ENCODE peak calls at places on chromosome 21, in seven cellular contexts. R is dorsolateral prefrontal cortex, K is fibroblast of lung, I is GM13977, Q is epithelial cell of esophagus, N is lower lobe of right lung, W is endothelial cell. B is an unnamed sample.

GRCh38 chr21:14900058-14900457 is 164.7 kb downstream of the NRIP1 start:
- DNase-seq in R (no peak), K (peak; percentile 81), I (no peak), Q (peak; percentile 57), N (no peak), W (no peak), B (no peak)

GRCh38 chr21:46060596-46061061 is 37.3 kb upstream of the COL6A2 start:
- DNase-seq in R (peak; percentile 21), K (peak; percentile 100), I (no peak), Q (no peak), N (peak; percentile 49), W (no peak), B (peak; percentile 94)

GRCh38 chr21:16588433-16588860 is 858.7 kb downstream of the USP25 start:
- DNase-seq in R (peak; percentile 90), K (peak; percentile 92), I (no peak), Q (peak; percentile 93), N (peak; percentile 48), W (peak; percentile 46), B (peak; percentile 89)

GRCh38 chr21:34205811-34206635 is 132.6 kb downstream of the MRPS6 start:
- DNase-seq in R (no peak), K (no peak), I (peak; percentile 49), Q (no peak), N (no peak), W (no peak), B (no peak)

GRCh38 chr21:27480841-27481261 is 514.0 kb upstream of the ADAMTS5 start:
- DNase-seq in R (no peak), K (peak; percentile 58), I (no peak), Q (peak; percentile 75), N (no peak), W (no peak), B (no peak)

GRCh38 chr21:23384679-23385078 is 2222.6 kb downstream of the MRPL39 start:
- DNase-seq in R (no peak), K (no peak), I (no peak), Q (no peak), N (no peak), W (peak; percentile 63), B (no peak)

GRCh38 chr21:46151261-46151988 is 4.0 kb downstream of the FTCD start:
- DNase-seq in R (peak; percentile 24), K (no peak), I (no peak), Q (no peak), N (peak; percentile 47), W (no peak), B (peak; percentile 84)

GRCh38 chr21:9755611-9756010 is 765.8 kb upstream of the TPTE start:
- DNase-seq in R (no peak), K (no peak), I (no peak), Q (no peak), N (no peak), W (no peak), B (peak; percentile 80)

GRCh38 chr21:15063821-15064575 is 802 bp downstream of the NRIP1 start:
- DNase-seq in R (peak; percentile 27), K (peak; percentile 49), I (no peak), Q (peak; percentile 37), N (peak; percentile 70), W (peak; percentile 59), B (peak; percentile 86)

GRCh38 chr21:27406297-27407009 is 439.6 kb upstream of the ADAMTS5 start:
- DNase-seq in R (no peak), K (peak; percentile 24), I (no peak), Q (no peak), N (no peak), W (no peak), B (no peak)

GRCh38 chr21:39033878-39034589 is 149.2 kb downstream of the PSMG1 start:
- DNase-seq in R (no peak), K (no peak), I (no peak), Q (peak; percentile 62), N (peak; percentile 82), W (no peak), B (no peak)

DNA sequence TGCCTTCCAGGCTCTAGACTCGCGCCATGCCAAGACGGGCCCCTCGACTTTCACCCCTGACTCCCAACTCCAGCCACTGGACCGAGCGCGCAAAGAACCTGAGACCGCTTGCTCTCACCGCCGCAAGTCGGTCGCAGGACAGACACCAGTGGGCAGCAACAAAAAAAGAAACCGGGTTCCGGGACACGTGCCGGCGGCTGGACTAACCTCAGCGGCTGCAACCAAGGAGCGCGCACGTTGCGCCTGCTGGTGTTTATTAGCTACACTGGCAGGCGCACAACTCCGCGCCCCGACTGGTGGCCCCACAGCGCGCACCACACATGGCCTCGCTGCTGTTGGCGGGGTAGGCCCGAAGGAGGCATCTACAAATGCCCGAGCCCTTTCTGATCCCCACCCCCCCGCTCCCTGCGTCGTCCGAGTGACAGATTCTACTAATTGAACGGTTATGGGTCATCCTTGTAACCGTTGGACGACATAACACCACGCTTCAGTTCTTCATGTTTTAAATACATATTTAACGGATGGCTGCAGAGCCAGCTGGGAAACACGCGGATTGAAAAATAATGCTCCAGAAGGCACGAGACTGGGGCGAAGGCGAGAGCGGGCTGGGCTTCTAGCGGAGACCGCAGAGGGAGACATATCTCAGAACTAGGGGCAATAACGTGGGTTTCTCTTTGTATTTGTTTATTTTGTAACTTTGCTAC is 2.0 kb upstream of the OLIG2 start:
- DNase-seq in R (no peak), K (no peak), I (peak; percentile 28), Q (no peak), N (no peak), W (no peak), B (no peak)
- TF ChIP-seq CTCF in R (no peak), K (no peak), I (no peak), Q (no peak), N (no peak), W (no peak), B (no peak)

GRCh38 chr21:37658994-37659458 is 257.2 kb downstream of the KCNJ6 start:
- DNase-seq in R (no peak), K (peak; percentile 79), I (no peak), Q (peak; percentile 93), N (no peak), W (no peak), B (no peak)
- TF ChIP-seq CTCF in R (no peak), K (peak; percentile 29), I (no peak), Q (peak; percentile 52), N (peak; percentile 16), W (no peak), B (peak; percentile 52)

GRCh38 chr21:31501921-31502320 is 157.6 kb upstream of the SOD1 start:
- DNase-seq in R (no peak), K (no peak), I (no peak), Q (peak; percentile 79), N (no peak), W (no peak), B (no peak)

GRCh38 chr21:31500976-31501375 is 156.9 kb upstream of the TIAM1 start:
- DNase-seq in R (no peak), K (no peak), I (no peak), Q (no peak), N (no peak), W (no peak), B (no peak)

GRCh38 chr21:31497939-31498338 is 153.9 kb upstream of the TIAM1 start:
- DNase-seq in R (no peak), K (no peak), I (no peak), Q (no peak), N (no peak), W (no peak), B (no peak)

GRCh38 chr21:31500071-31500470 is 156.0 kb upstream of the TIAM1 start:
- DNase-seq in R (no peak), K (no peak), I (no peak), Q (no peak), N (no peak), W (no peak), B (no peak)

GRCh38 chr21:31498985-31499384 is 154.9 kb upstream of the TIAM1 start:
- DNase-seq in R (no peak), K (no peak), I (no peak), Q (no peak), N (no peak), W (no peak), B (no peak)
- TF ChIP-seq CTCF in R (no peak), K (no peak), I (no peak), Q (peak; percentile 30), N (no peak), W (no peak), B (peak; percentile 19)

GRCh38 chr21:22120616-22121266 is 1122.5 kb downstream of the NCAM2 start:
- DNase-seq in R (no peak), K (no peak), I (no peak), Q (no peak), N (no peak), W (no peak), B (no peak)
- TF ChIP-seq CTCF in R (no peak), K (peak; percentile 39), I (no peak), Q (no peak), N (no peak), W (peak; percentile 46), B (peak; percentile 57)

DNA sequence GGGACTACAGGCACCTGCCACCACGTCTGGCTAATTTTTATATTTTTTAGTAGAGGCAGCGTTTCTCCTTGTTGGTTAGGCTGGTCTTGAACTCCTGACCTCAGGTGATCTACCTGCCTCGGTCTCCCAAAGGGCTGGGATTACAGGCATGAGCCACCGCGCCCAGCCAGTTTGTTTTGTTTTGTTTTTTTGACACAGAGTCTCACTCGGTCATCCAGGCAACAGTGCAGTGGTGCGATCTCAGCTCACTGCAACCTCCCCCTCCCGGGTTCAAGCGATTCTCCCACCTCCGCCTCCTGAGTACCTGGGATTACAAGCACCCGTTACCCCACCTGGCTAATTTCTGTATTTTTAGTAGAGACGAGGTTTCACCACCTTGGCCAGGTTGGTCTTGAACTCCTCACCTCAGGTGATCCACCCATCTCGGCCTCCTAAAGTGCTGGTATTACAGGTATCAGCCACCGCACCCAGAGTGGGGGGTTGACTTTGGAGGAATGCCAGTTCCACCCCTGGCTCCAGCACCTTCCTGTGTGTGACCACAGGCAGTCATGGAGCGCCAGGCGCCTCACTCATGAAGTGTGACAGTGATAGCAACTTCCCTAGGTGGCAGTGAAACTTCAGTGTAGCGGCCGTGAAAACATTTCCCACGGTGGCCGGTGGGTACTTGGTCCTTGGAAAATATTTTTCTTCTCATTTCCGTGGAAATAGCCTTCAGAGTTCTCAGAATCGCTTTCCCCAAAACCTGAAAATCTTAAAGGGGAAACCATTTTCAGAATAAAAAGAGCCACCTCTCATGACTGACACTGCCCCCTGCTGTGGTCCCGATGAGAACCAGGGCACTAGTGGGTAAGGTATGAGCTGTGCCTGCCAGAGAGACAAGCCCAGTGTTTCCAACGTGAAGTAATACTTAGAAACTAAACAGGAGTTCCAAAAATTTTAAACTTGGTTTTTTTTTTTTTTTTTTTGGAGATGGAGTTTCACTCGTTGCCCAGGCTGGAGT is 48.6 kb downstream of the WDR4 start:
- DNase-seq in R (no peak), K (no peak), I (no peak), Q (no peak), N (no peak), W (no peak), B (peak; percentile 76)
- TF ChIP-seq CTCF in R (no peak), K (peak; percentile 14), I (peak; percentile 37), Q (peak; percentile 13), N (peak; percentile 11), W (no peak), B (no peak)

B was measured in osteocyte.